ENCODE peak calls at places on chromosome 3, in five cellular contexts. One of them, this sample, is unnamed.

GRCh38 chr3:118734664-118735063 is 300.0 kb downstream of the IGSF11 start:
- DNase-seq in activated naive CD4-positive, alpha-beta T cell treated with anti-CD3 and anti-CD28 coated beads, Interleukin-2, amount 10 ng/mL, durations not matched to agents 7 days and 5 days: no peak
- DNase-seq in midbrain: no peak
- DNase-seq in fibroblast of mammary gland: no peak
- DNase-seq in CD8-positive, alpha-beta memory T cell: no peak
- DNase-seq in this sample: no peak

GRCh38 chr3:52052831-52053306 is 3.5 kb downstream of the DUSP7 start:
- DNase-seq in activated naive CD4-positive, alpha-beta T cell treated with anti-CD3 and anti-CD28 coated beads, Interleukin-2, amount 10 ng/mL, durations not matched to agents 7 days and 5 days: peak
- DNase-seq in midbrain: peak
- DNase-seq in fibroblast of mammary gland: peak
- DNase-seq in CD8-positive, alpha-beta memory T cell: peak
- DNase-seq in this sample: no peak

GRCh38 chr3:190089711-190090110 is 31.0 kb downstream of the P3H2 start:
- DNase-seq in activated naive CD4-positive, alpha-beta T cell treated with anti-CD3 and anti-CD28 coated beads, Interleukin-2, amount 10 ng/mL, durations not matched to agents 7 days and 5 days: no peak
- DNase-seq in midbrain: no peak
- DNase-seq in fibroblast of mammary gland: peak
- DNase-seq in CD8-positive, alpha-beta memory T cell: no peak
- DNase-seq in this sample: no peak

GRCh38 chr3:108322352-108322751 is 26.0 kb downstream of the HHLA2 start:
- DNase-seq in activated naive CD4-positive, alpha-beta T cell treated with anti-CD3 and anti-CD28 coated beads, Interleukin-2, amount 10 ng/mL, durations not matched to agents 7 days and 5 days: no peak
- DNase-seq in midbrain: no peak
- DNase-seq in fibroblast of mammary gland: no peak
- DNase-seq in CD8-positive, alpha-beta memory T cell: no peak
- DNase-seq in this sample: no peak

GRCh38 chr3:159798951-159799350 is 189.7 kb upstream of the IL12A start:
- DNase-seq in activated naive CD4-positive, alpha-beta T cell treated with anti-CD3 and anti-CD28 coated beads, Interleukin-2, amount 10 ng/mL, durations not matched to agents 7 days and 5 days: no peak
- DNase-seq in midbrain: no peak
- DNase-seq in fibroblast of mammary gland: no peak
- DNase-seq in CD8-positive, alpha-beta memory T cell: no peak
- DNase-seq in this sample: no peak

GRCh38 chr3:52366527-52366926 is 50.4 kb downstream of the DNAH1 start:
- DNase-seq in activated naive CD4-positive, alpha-beta T cell treated with anti-CD3 and anti-CD28 coated beads, Interleukin-2, amount 10 ng/mL, durations not matched to agents 7 days and 5 days: no peak
- DNase-seq in midbrain: peak
- DNase-seq in fibroblast of mammary gland: no peak
- DNase-seq in CD8-positive, alpha-beta memory T cell: no peak
- DNase-seq in this sample: no peak

GRCh38 chr3:108150200-108150599 is 59.4 kb upstream of the CD47 start:
- DNase-seq in activated naive CD4-positive, alpha-beta T cell treated with anti-CD3 and anti-CD28 coated beads, Interleukin-2, amount 10 ng/mL, durations not matched to agents 7 days and 5 days: no peak
- DNase-seq in midbrain: no peak
- DNase-seq in fibroblast of mammary gland: no peak
- DNase-seq in CD8-positive, alpha-beta memory T cell: no peak
- DNase-seq in this sample: no peak

GRCh38 chr3:138371070-138371950 is 22.9 kb downstream of the MRAS start:
- DNase-seq in activated naive CD4-positive, alpha-beta T cell treated with anti-CD3 and anti-CD28 coated beads, Interleukin-2, amount 10 ng/mL, durations not matched to agents 7 days and 5 days: no peak
- DNase-seq in midbrain: no peak
- DNase-seq in fibroblast of mammary gland: no peak
- DNase-seq in CD8-positive, alpha-beta memory T cell: no peak
- DNase-seq in this sample: no peak

GRCh38 chr3:107067421-107067820 is 309.8 kb upstream of the CCDC54 start:
- DNase-seq in activated naive CD4-positive, alpha-beta T cell treated with anti-CD3 and anti-CD28 coated beads, Interleukin-2, amount 10 ng/mL, durations not matched to agents 7 days and 5 days: no peak
- DNase-seq in midbrain: no peak
- DNase-seq in fibroblast of mammary gland: no peak
- DNase-seq in CD8-positive, alpha-beta memory T cell: no peak
- DNase-seq in this sample: no peak

GRCh38 chr3:5791558-5791957 is 604.1 kb downstream of the EDEM1 start:
- DNase-seq in activated naive CD4-positive, alpha-beta T cell treated with anti-CD3 and anti-CD28 coated beads, Interleukin-2, amount 10 ng/mL, durations not matched to agents 7 days and 5 days: no peak
- DNase-seq in midbrain: no peak
- DNase-seq in fibroblast of mammary gland: no peak
- DNase-seq in CD8-positive, alpha-beta memory T cell: no peak
- DNase-seq in this sample: no peak